ENCODE peak calls at places on chromosomes 6 and 20, in four cellular contexts. N, A, F and X are unnamed samples. For H3K4me1, the result is how much of the 10 kb centered on the place peaks cover.

GRCh38 chr6:116265081-116265829 is 11.4 kb upstream of the TSPYL4 start:
- ATAC-seq in A (peak), N (no peak), F (peak), X (no peak)

GRCh38 chr20:64038252-64038578 is 2.2 kb downstream of the C20orf204 start:
- ATAC-seq in N (no peak), F (peak), A (no peak), X (no peak)

GRCh38 chr6:162705736-162706135 is 21.8 kb downstream of the PRKN start:
- ATAC-seq in N (no peak), F (no peak), A (no peak), X (no peak)

GRCh38 chr6:24205020-24205492 is 79.0 kb downstream of the NRSN1 start:
- ATAC-seq in F (peak), A (peak), N (no peak), X (no peak)

GRCh38 chr6:84074988-84075781 is 41.6 kb downstream of the MRAP2 start:
- ATAC-seq in A (no peak), N (no peak), F (peak), X (no peak)

GRCh38 chr20:17541996-17542395 is 10.8 kb upstream of the BFSP1 start:
- ATAC-seq in N (peak), F (no peak), A (no peak), X (peak)

GRCh38 chr6:144408151-144408550 is 123.0 kb downstream of the UTRN start:
- ATAC-seq in F (no peak), N (no peak), A (no peak), X (no peak)

GRCh38 chr6:33738153-33738552 is 8.6 kb downstream of the IP6K3 start:
- ATAC-seq in F (no peak), N (no peak), A (no peak), X (no peak)

GRCh38 chr6:135109761-135110160 is 55.1 kb upstream of the HBS1L start:
- ATAC-seq in N (no peak), F (no peak), A (no peak), X (no peak)

GRCh38 chr20:58553841-58554240 is 38.6 kb upstream of the APCDD1L start:
- ATAC-seq in A (no peak), F (no peak), N (no peak), X (no peak)

GRCh38 chr20:58551631-58552030 is 36.4 kb upstream of the APCDD1L start:
- ATAC-seq in N (no peak), A (no peak), F (no peak), X (no peak)

GRCh38 chr20:58552366-58552934 is 37.3 kb upstream of the APCDD1L start:
- ATAC-seq in N (no peak), A (no peak), F (no peak), X (no peak)

GRCh38 chr20:58554541-58554940 is 39.3 kb upstream of the APCDD1L start:
- ATAC-seq in A (no peak), N (no peak), F (no peak), X (no peak)

GRCh38 chr20:58553166-58553696 is 38.0 kb upstream of the APCDD1L start:
- ATAC-seq in A (no peak), N (no peak), F (no peak), X (no peak)
- TF ChIP-seq POLR2A in A (no peak), N (no peak), F (no peak), X (no peak)

GRCh38 chr6:3746119-3746691 is 5.3 kb downstream of the PXDC1 start:
- ATAC-seq in A (no peak), N (no peak), F (no peak), X (no peak)
- H3K4me1 ChIP-seq in A (half or more), N (half or more), F (under half), X (half or more)

DNA sequence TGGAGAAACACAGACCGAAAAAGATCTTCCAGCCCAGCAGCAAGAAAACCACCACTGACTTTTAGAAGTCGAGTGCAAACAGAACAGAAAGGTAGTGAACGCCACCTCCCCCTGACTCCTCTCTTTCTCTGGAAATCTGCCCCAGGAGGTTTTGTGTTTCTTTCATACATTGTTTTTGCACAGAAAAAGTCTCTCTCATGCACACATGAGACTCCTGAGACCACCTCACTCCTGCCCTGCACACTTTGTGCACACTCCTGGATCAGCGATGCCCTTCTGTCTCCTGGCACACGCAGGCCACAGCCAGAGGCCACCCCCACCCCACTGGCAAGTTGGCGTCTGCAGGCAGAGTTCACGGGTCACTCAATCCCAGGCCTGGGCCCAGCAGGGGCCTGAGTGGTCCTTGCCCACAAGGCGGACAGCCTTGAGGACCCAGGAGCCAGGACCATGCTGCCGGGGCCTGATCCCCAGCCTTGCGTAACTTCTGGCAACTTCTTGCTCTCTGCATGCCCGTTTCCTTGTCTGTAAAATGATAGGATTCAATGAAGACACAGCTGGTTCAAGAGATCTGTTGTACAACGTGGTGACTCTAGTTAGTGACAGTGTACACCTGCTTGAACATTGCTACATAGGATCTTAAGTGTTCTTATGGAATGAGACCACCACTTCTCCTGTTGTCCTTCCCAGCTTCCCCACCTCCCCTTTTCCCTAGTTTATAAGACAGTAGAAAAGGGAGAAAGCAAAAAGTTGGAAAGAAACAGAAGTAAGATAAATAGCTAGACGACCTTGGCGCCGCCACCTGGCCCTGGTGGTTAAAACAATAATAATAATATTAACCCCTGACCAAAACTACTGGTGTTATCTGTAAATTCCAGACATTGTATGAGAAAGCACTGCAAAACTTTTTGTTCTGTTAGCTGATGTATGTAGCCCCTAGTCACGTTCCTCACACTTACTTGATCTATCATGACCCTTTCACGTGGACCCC is 30.2 kb upstream of the CST7 start:
- ATAC-seq in A (peak), F (peak), N (no peak), X (peak)
- TF ChIP-seq CTCF in A (no peak), F (no peak), N (no peak), X (no peak)

GRCh38 chr6:31094389-31094881 is 17.9 kb downstream of the C6orf15 start:
- ATAC-seq in A (peak), F (no peak), N (no peak), X (no peak)
- TF ChIP-seq POLR2A in A (no peak), F (no peak), N (no peak), X (no peak)

GRCh38 chr6:44008821-44009370 is 118.4 kb downstream of the MRPL14 start:
- ATAC-seq in A (no peak), F (no peak), N (no peak), X (no peak)
- H3K4me1 ChIP-seq in A (half or more), F (under half), N (under half), X (under half)